ENCODE peak calls at places on chromosomes 2 and 18, in nine cellular contexts. E is mesendoderm; H is astrocyte; J is hepatocyte; F is HAP-1; S is aorta; Q is GM12878; U is fibroblast of lung; I is CD4-positive, alpha-beta memory T cell. X is an unnamed sample. For H3K36me3, the result is how much of the 10 kb centered on the place peaks cover.

GRCh38 chr18:34901299-34901698 is 139.9 kb upstream of the MAPRE2 start:
- DNase-seq in E (no peak), H (no peak), J (no peak), F (no peak), S (no peak), Q (no peak), U (peak), I (no peak), X (no peak)

GRCh38 chr18:35005963-35006577 is 35.1 kb upstream of the MAPRE2 start:
- DNase-seq in E (peak), H (peak), J (peak), F (peak), S (no peak), Q (no peak), U (peak), I (peak), X (peak)

GRCh38 chr18:54109131-54109683 is 115.3 kb downstream of the MBD2 start:
- DNase-seq in E (no peak), H (no peak), J (no peak), F (no peak), S (no peak), Q (no peak), U (peak), I (no peak), X (no peak)

GRCh38 chr2:179234658-179235240 is 29.9 kb downstream of the SESTD1 start:
- DNase-seq in E (no peak), H (no peak), J (no peak), F (no peak), S (no peak), Q (no peak), U (no peak), I (no peak), X (no peak)

GRCh38 chr2:6909431-6910385 is 7.5 kb upstream of the RNF144A start:
- DNase-seq in E (no peak), H (no peak), J (no peak), F (no peak), S (no peak), Q (peak), U (no peak), I (peak), X (no peak)

GRCh38 chr2:72770879-72771461 is 54.9 kb downstream of the EXOC6B start:
- DNase-seq in E (peak), H (peak), J (peak), F (peak), S (no peak), Q (peak), U (peak), I (peak), X (peak)

GRCh38 chr2:31859959-31860358 is 150.8 kb downstream of the MEMO1 start:
- DNase-seq in E (no peak), H (no peak), J (no peak), F (no peak), S (no peak), Q (no peak), U (no peak), I (no peak), X (no peak)

GRCh38 chr2:36536776-36537175 is 61.2 kb downstream of the FEZ2 start:
- DNase-seq in E (no peak), H (no peak), J (no peak), F (no peak), S (no peak), Q (no peak), U (no peak), I (no peak), X (no peak)

GRCh38 chr2:105756435-105756834 is 11.7 kb downstream of the NCK2 start:
- DNase-seq in E (no peak), H (no peak), J (no peak), F (no peak), S (no peak), Q (no peak), U (no peak), I (no peak), X (no peak)

GRCh38 chr2:221571108-221571390 is 1.1 kb downstream of the EPHA4 start:
- DNase-seq in E (no peak), H (peak), J (peak), F (no peak), S (peak), Q (no peak), U (peak), I (peak), X (no peak)

GRCh38 chr2:101251844-101252407 is 760 bp upstream of the CNOT11 start:
- DNase-seq in E (peak), H (no peak), J (peak), F (no peak), S (no peak), Q (no peak), U (no peak), I (peak), X (peak)

GRCh38 chr18:67133669-67134068 is 382.9 kb downstream of the DSEL start:
- DNase-seq in E (no peak), H (no peak), J (no peak), F (no peak), S (no peak), Q (no peak), U (no peak), I (no peak), X (no peak)

GRCh38 chr2:113268621-113269360 is 9.9 kb downstream of the PAX8 start:
- DNase-seq in E (no peak), H (no peak), J (no peak), F (no peak), S (no peak), Q (no peak), U (no peak), I (no peak), X (no peak)

GRCh38 chr18:52408800-52409302 is 68.9 kb downstream of the DCC start:
- DNase-seq in E (no peak), H (no peak), J (no peak), F (no peak), S (no peak), Q (no peak), U (no peak), I (no peak), X (no peak)

GRCh38 chr2:209976698-209977385 is 25.6 kb upstream of the RPE start:
- DNase-seq in E (no peak), H (no peak), J (no peak), F (no peak), S (no peak), Q (peak), U (no peak), I (no peak), X (no peak)

GRCh38 chr2:174334781-174335604 is at the start of gene SP9:
- DNase-seq in E (peak), H (peak), J (peak), F (no peak), S (no peak), Q (no peak), U (peak), I (no peak), X (peak)

GRCh38 chr2:105802587-105802986 is 57.9 kb downstream of the NCK2 start:
- DNase-seq in E (no peak), H (no peak), J (no peak), F (no peak), S (no peak), Q (peak), U (no peak), I (peak), X (no peak)

GRCh38 chr2:11726384-11726783 is 20.0 kb upstream of the LPIN1 start:
- DNase-seq in E (no peak), H (no peak), J (no peak), F (no peak), S (no peak), Q (no peak), U (no peak), I (no peak), X (no peak)

DNA sequence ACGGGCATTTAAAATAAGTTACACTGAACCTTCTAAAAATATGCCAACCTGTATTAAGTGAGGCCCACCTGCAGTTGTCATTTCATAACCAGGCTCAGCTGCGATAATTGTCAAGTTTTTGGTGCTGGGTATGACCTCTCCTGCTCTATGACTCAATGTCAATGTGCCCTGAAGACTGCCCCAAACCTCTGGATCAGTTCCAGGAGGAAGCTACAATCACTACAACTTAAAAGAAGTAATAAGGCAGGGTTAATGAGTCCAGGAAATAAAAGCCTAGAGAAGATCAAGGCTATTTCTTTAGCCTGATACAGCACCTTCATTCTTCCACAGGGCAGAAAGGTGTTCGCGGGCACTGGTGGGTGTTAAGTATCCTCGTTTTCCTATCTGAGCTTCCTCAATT is 22.9 kb downstream of the POLR1A start:
- DNase-seq in E (no peak), H (no peak), J (no peak), F (no peak), S (no peak), Q (no peak), U (no peak), I (no peak), X (no peak)
- H3K36me3 ChIP-seq in E (under half), H (half or more), J (under half), F (half or more), S (under half), Q (under half), U (under half), I (under half), X (under half)

GRCh38 chr2:219213026-219213415 is 5.7 kb downstream of the ABCB6 start:
- DNase-seq in E (no peak), H (no peak), J (no peak), F (no peak), S (no peak), Q (no peak), U (no peak), I (no peak), X (no peak)

GRCh38 chr2:219213486-219214071 is 5.2 kb downstream of the ABCB6 start:
- DNase-seq in E (no peak), H (no peak), J (no peak), F (no peak), S (no peak), Q (no peak), U (no peak), I (no peak), X (no peak)

GRCh38 chr2:219214141-219214540 is 4.6 kb downstream of the ABCB6 start:
- DNase-seq in E (no peak), H (no peak), J (no peak), F (no peak), S (no peak), Q (no peak), U (no peak), I (no peak), X (no peak)

GRCh38 chr2:219218279-219219112 is at the start of gene ABCB6:
- DNase-seq in E (peak), H (peak), J (peak), F (no peak), S (peak), Q (peak), U (peak), I (peak), X (peak)

GRCh38 chr2:219215871-219216536 is 2.8 kb downstream of the ABCB6 start:
- DNase-seq in E (peak), H (no peak), J (no peak), F (no peak), S (no peak), Q (no peak), U (no peak), I (no peak), X (no peak)
- H3K36me3 ChIP-seq in E (under half), H (under half), J (under half), F (under half), S (under half), Q (under half), U (under half), I (under half), X (under half)

GRCh38 chr18:62973689-62974088 is 258.3 kb downstream of the PHLPP1 start:
- DNase-seq in E (no peak), H (no peak), J (no peak), F (no peak), S (no peak), Q (no peak), U (no peak), I (no peak), X (no peak)
- H3K36me3 ChIP-seq in E (under half), H (under half), J (under half), F (under half), S (under half), Q (under half), U (under half), I (under half), X (under half)

GRCh38 chr2:127054996-127055785 is 51.8 kb downstream of the BIN1 start:
- DNase-seq in E (no peak), H (no peak), J (no peak), F (no peak), S (peak), Q (no peak), U (no peak), I (peak), X (peak)

GRCh38 chr2:127052771-127053691 is 53.9 kb downstream of the BIN1 start:
- DNase-seq in E (no peak), H (no peak), J (no peak), F (no peak), S (peak), Q (no peak), U (no peak), I (peak), X (peak)

GRCh38 chr2:127052068-127052770 is 54.7 kb downstream of the BIN1 start:
- DNase-seq in E (no peak), H (no peak), J (no peak), F (no peak), S (peak), Q (no peak), U (no peak), I (peak), X (peak)

GRCh38 chr2:127054604-127054930 is 52.4 kb downstream of the BIN1 start:
- DNase-seq in E (no peak), H (no peak), J (no peak), F (no peak), S (no peak), Q (no peak), U (no peak), I (peak), X (no peak)

GRCh38 chr2:127053731-127054603 is 53.0 kb downstream of the BIN1 start:
- DNase-seq in E (no peak), H (peak), J (peak), F (no peak), S (peak), Q (no peak), U (no peak), I (peak), X (peak)
- H3K36me3 ChIP-seq in E (under half), H (under half), J (under half), F (under half), S (under half), Q (under half), U (under half), I (under half), X (under half)

GRCh38 chr18:9563326-9563725 is 51.0 kb downstream of the PPP4R1 start:
- DNase-seq in E (no peak), H (no peak), J (no peak), F (no peak), S (peak), Q (no peak), U (no peak), I (no peak), X (no peak)
- H3K36me3 ChIP-seq in E (under half), H (under half), J (under half), F (under half), S (under half), Q (under half), U (under half), I (under half), X (under half)

DNA sequence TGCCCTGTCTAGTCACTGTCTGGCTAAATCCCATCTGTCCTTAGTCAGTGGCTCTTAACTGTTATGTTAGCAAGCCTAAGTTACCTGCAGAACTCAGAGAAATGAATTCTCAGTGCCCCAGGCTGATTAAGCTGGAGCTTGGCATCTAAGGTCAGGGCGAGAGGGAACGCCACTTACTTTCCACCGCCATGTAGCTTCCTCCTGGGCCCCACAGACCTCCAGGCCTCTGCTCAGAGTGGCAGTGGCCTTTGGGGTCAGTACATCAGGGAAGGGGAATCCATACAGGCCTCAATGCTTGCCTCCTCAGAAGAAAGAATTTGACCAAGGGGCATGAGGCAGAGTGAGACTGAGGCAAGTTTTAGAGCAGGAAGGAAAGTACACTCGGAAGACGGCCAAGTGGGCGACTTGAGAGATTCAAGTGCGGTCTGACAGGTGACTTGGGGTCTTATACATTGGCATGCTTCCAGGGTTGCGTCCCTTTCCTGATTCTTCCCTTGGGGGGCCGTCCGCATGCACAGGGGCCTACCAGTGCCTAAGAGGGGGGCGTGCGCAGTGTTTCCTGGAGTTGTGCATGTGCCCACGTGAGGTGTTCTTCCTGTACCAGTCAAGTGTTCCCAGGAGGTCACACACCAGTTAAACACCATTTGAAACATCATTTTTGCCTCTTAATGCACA is 64.1 kb downstream of the EMILIN2 start:
- DNase-seq in E (no peak), H (no peak), J (no peak), F (no peak), S (no peak), Q (no peak), U (no peak), I (no peak), X (no peak)
- H3K36me3 ChIP-seq in E (under half), H (under half), J (under half), F (under half), S (under half), Q (under half), U (under half), I (under half), X (under half)

GRCh38 chr2:165911981-165912380 is 41.6 kb downstream of the TTC21B start:
- DNase-seq in E (no peak), H (no peak), J (no peak), F (no peak), S (no peak), Q (no peak), U (no peak), I (no peak), X (no peak)

GRCh38 chr2:165905854-165906253 is 47.7 kb downstream of the TTC21B start:
- DNase-seq in E (no peak), H (peak), J (no peak), F (no peak), S (no peak), Q (no peak), U (peak), I (no peak), X (no peak)

GRCh38 chr2:165913636-165914035 is 39.9 kb downstream of the TTC21B start:
- DNase-seq in E (no peak), H (no peak), J (no peak), F (no peak), S (no peak), Q (no peak), U (no peak), I (no peak), X (no peak)

GRCh38 chr2:165911231-165911630 is 42.3 kb downstream of the TTC21B start:
- DNase-seq in E (no peak), H (peak), J (no peak), F (no peak), S (no peak), Q (no peak), U (peak), I (no peak), X (no peak)

GRCh38 chr2:165909466-165909865 is 44.1 kb downstream of the TTC21B start:
- DNase-seq in E (no peak), H (no peak), J (no peak), F (no peak), S (no peak), Q (no peak), U (no peak), I (no peak), X (no peak)
- H3K36me3 ChIP-seq in E (under half), H (under half), J (under half), F (under half), S (under half), Q (under half), U (under half), I (under half), X (under half)

GRCh38 chr18:47109049-47109448 is 41.3 kb downstream of the HDHD2 start:
- DNase-seq in E (no peak), H (no peak), J (no peak), F (no peak), S (no peak), Q (no peak), U (no peak), I (no peak), X (no peak)
- H3K36me3 ChIP-seq in E (under half), H (under half), J (under half), F (under half), S (under half), Q (under half), U (under half), I (under half), X (under half)

GRCh38 chr2:54979645-54980044 is 70.6 kb downstream of the RTN4 start:
- DNase-seq in E (peak), H (no peak), J (no peak), F (no peak), S (no peak), Q (no peak), U (no peak), I (no peak), X (no peak)
- H3K36me3 ChIP-seq in E (under half), H (half or more), J (under half), F (under half), S (under half), Q (under half), U (under half), I (under half), X (under half)

GRCh38 chr2:43986600-43986999 is 9.2 kb downstream of the LRPPRC start:
- DNase-seq in E (no peak), H (no peak), J (no peak), F (no peak), S (no peak), Q (no peak), U (no peak), I (no peak), X (no peak)
- H3K36me3 ChIP-seq in E (under half), H (under half), J (under half), F (half or more), S (under half), Q (under half), U (under half), I (under half), X (under half)